ENCODE peak calls at places on chromosomes 13 and 19, in four cellular contexts. One of them, this sample, is unnamed.

GRCh38 chr19:46610851-46611770 is 10.0 kb downstream of the CALM3 start:
- DNase-seq in H1: no peak
- DNase-seq in HepG2: no peak
- DNase-seq in HCT116: no peak
- DNase-seq in this sample: no peak

GRCh38 chr19:34256835-34257558 is 2.6 kb downstream of the GARRE1 start:
- DNase-seq in HepG2: no peak
- DNase-seq in HCT116: no peak
- DNase-seq in H1: no peak
- DNase-seq in this sample: no peak

GRCh38 chr19:49552749-49553148 is 24.9 kb downstream of the RCN3 start:
- DNase-seq in HCT116: no peak
- DNase-seq in HepG2: no peak
- DNase-seq in H1: no peak
- DNase-seq in this sample: no peak

GRCh38 chr19:51702754-51703654 is 9.9 kb downstream of the SPACA6 start:
- DNase-seq in HCT116: no peak
- DNase-seq in HepG2: no peak
- DNase-seq in H1: peak; percentile 56
- DNase-seq in this sample: peak; percentile 53

GRCh38 chr19:43651758-43652545 is 12.3 kb upstream of the CADM4 start:
- DNase-seq in H1: no peak
- DNase-seq in HepG2: peak; percentile 75
- DNase-seq in HCT116: no peak
- DNase-seq in this sample: peak; percentile 81

GRCh38 chr13:24217601-24218281 is 57.2 kb downstream of the SPATA13 start:
- DNase-seq in H1: no peak
- DNase-seq in HCT116: no peak
- DNase-seq in HepG2: peak; percentile 72
- DNase-seq in this sample: no peak

GRCh38 chr19:45976180-45976579 is 2.5 kb upstream of the NOVA2 start:
- DNase-seq in H1: no peak
- DNase-seq in HCT116: no peak
- DNase-seq in HepG2: no peak
- DNase-seq in this sample: peak; percentile 48

GRCh38 chr19:54489766-54490165 is 12.9 kb upstream of the LAIR2 start:
- DNase-seq in HepG2: no peak
- DNase-seq in HCT116: no peak
- DNase-seq in H1: no peak
- DNase-seq in this sample: no peak

GRCh38 chr13:99606322-99607089 is 105.2 kb downstream of the TM9SF2 start:
- DNase-seq in HepG2: peak; percentile 89
- DNase-seq in H1: peak; percentile 68
- DNase-seq in HCT116: peak; percentile 43
- DNase-seq in this sample: peak; percentile 95

GRCh38 chr13:99214232-99214631 is 13.6 kb downstream of the UBAC2 start:
- DNase-seq in HCT116: no peak
- DNase-seq in HepG2: no peak
- DNase-seq in H1: no peak
- DNase-seq in this sample: no peak

GRCh38 chr19:10086032-10086903 is at the start of gene SHFL:
- DNase-seq in HepG2: peak; percentile 40
- DNase-seq in H1: no peak
- DNase-seq in HCT116: no peak
- DNase-seq in this sample: peak; percentile 85

GRCh38 chr19:46542428-46543230 is 47.0 kb upstream of the PNMA8B start:
- DNase-seq in HepG2: peak; percentile 79
- DNase-seq in H1: peak; percentile 69
- DNase-seq in HCT116: peak; percentile 86
- DNase-seq in this sample: peak; percentile 75

GRCh38 chr19:2602391-2603181 is 99.9 kb downstream of the GNG7 start:
- DNase-seq in HepG2: no peak
- DNase-seq in H1: no peak
- DNase-seq in HCT116: no peak
- DNase-seq in this sample: no peak

GRCh38 chr19:48660854-48661731 is 11.7 kb downstream of the NTN5 start:
- DNase-seq in HepG2: peak; percentile 66
- DNase-seq in HCT116: peak; percentile 95
- DNase-seq in H1: no peak
- DNase-seq in this sample: peak; percentile 94

GRCh38 chr13:31629085-31629785 is 110.1 kb upstream of the RXFP2 start:
- DNase-seq in HepG2: no peak
- DNase-seq in HCT116: no peak
- DNase-seq in H1: no peak
- DNase-seq in this sample: no peak

GRCh38 chr19:4583961-4584669 is 24.6 kb upstream of the SEMA6B start:
- DNase-seq in HepG2: peak; percentile 97
- DNase-seq in H1: no peak
- DNase-seq in HCT116: no peak
- DNase-seq in this sample: peak; percentile 63

GRCh38 chr19:55456347-55456746 is 5.1 kb downstream of the ISOC2 start:
- DNase-seq in HCT116: no peak
- DNase-seq in H1: no peak
- DNase-seq in HepG2: no peak
- DNase-seq in this sample: no peak

GRCh38 chr13:30341815-30342570 is 34.6 kb upstream of the KATNAL1 start:
- DNase-seq in H1: no peak
- DNase-seq in HCT116: peak; percentile 44
- DNase-seq in HepG2: no peak
- DNase-seq in this sample: no peak

GRCh38 chr19:18292460-18292809 is 11.0 kb upstream of the JUND start:
- DNase-seq in HepG2: no peak
- DNase-seq in HCT116: no peak
- DNase-seq in H1: no peak
- DNase-seq in this sample: no peak
- TF ChIP-seq FOSL1 in HepG2: no peak
- TF ChIP-seq FOSL1 in HCT116: no peak
- TF ChIP-seq FOSL1 in H1: no peak
- TF ChIP-seq FOSL1 in this sample: no peak

GRCh38 chr19:35446194-35446593 is 1.9 kb upstream of the FFAR2 start:
- DNase-seq in HepG2: no peak
- DNase-seq in HCT116: no peak
- DNase-seq in H1: no peak
- DNase-seq in this sample: no peak
- TF ChIP-seq FOSL1 in HepG2: no peak
- TF ChIP-seq FOSL1 in HCT116: no peak
- TF ChIP-seq FOSL1 in H1: no peak
- TF ChIP-seq FOSL1 in this sample: no peak

GRCh38 chr13:110233682-110234280 is 73.2 kb downstream of the COL4A1 start:
- DNase-seq in HepG2: no peak
- DNase-seq in HCT116: no peak
- DNase-seq in H1: no peak
- DNase-seq in this sample: no peak
- TF ChIP-seq FOSL1 in HepG2: no peak
- TF ChIP-seq FOSL1 in HCT116: no peak
- TF ChIP-seq FOSL1 in H1: no peak
- TF ChIP-seq FOSL1 in this sample: no peak

GRCh38 chr13:34933349-34933748 is 8.7 kb upstream of the NBEA start:
- DNase-seq in HepG2: no peak
- DNase-seq in HCT116: no peak
- DNase-seq in H1: no peak
- DNase-seq in this sample: no peak

GRCh38 chr13:34933786-34934185 is 8.3 kb upstream of the NBEA start:
- DNase-seq in H1: no peak
- DNase-seq in HepG2: no peak
- DNase-seq in HCT116: no peak
- DNase-seq in this sample: no peak

GRCh38 chr13:34926513-34926912 is 15.6 kb upstream of the NBEA start:
- DNase-seq in HepG2: no peak
- DNase-seq in H1: no peak
- DNase-seq in HCT116: no peak
- DNase-seq in this sample: no peak

GRCh38 chr13:34935841-34936240 is 6.2 kb upstream of the NBEA start:
- DNase-seq in HepG2: no peak
- DNase-seq in H1: no peak
- DNase-seq in HCT116: no peak
- DNase-seq in this sample: no peak

GRCh38 chr13:34931572-34931971 is 10.5 kb upstream of the NBEA start:
- DNase-seq in HepG2: peak; percentile 18
- DNase-seq in HCT116: peak; percentile 13
- DNase-seq in H1: no peak
- DNase-seq in this sample: no peak
- TF ChIP-seq FOSL1 in HepG2: no peak
- TF ChIP-seq FOSL1 in HCT116: no peak
- TF ChIP-seq FOSL1 in H1: no peak
- TF ChIP-seq FOSL1 in this sample: no peak

GRCh38 chr13:35159041-35159440 is 217.0 kb downstream of the NBEA start:
- DNase-seq in HCT116: no peak
- DNase-seq in H1: no peak
- DNase-seq in HepG2: no peak
- DNase-seq in this sample: no peak

GRCh38 chr13:35162420-35162819 is 220.3 kb downstream of the NBEA start:
- DNase-seq in H1: no peak
- DNase-seq in HCT116: no peak
- DNase-seq in HepG2: no peak
- DNase-seq in this sample: no peak

GRCh38 chr13:35160921-35161320 is 218.9 kb downstream of the NBEA start:
- DNase-seq in H1: no peak
- DNase-seq in HCT116: no peak
- DNase-seq in HepG2: no peak
- DNase-seq in this sample: no peak

GRCh38 chr13:35157143-35157755 is 215.2 kb downstream of the NBEA start:
- DNase-seq in H1: no peak
- DNase-seq in HepG2: peak; percentile 31
- DNase-seq in HCT116: peak; percentile 38
- DNase-seq in this sample: peak; percentile 34
- TF ChIP-seq FOSL1 in H1: no peak
- TF ChIP-seq FOSL1 in HepG2: no peak
- TF ChIP-seq FOSL1 in HCT116: no peak
- TF ChIP-seq FOSL1 in this sample: no peak

DNA sequence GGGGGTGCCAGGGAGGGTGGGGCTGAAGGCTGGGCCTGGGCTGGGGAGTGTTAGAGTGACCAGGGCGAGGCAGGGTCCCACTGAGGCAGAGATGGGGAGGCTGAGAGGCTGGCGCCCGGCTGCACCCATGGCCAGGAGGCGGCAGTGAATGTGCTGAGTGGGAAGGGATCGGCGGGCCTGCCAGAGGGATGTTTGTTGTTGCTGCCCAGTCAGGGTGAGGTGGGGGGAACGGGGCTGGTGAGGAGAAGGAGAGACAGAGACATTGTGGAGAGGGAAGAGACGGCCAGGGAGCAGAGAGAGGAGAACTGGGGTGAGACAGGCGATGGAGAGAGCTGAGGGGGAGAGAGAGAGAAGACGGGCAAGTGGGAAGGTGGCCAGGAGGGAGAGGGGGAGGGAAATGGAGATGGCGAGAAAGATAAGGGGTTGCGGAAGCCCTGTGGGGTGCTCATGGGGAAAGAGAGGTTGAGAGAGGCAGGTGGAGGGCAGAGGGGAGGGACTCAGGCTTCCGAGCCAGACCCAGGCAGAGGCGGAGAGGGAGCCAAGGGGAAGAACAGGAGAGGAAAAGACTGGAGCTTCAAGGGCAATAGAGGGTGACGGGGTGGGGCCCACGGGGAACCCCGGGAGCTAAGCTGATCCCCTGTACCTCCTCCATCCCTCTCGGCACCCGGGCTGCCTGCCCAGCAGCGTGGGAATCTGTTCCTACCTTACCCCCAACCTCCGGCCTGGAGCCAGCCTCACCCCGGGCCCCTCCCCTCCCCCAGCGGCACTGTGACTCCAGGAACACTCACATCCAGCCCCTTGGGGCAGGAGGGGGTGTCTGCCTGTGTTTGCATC is 690 bp upstream of the B3GNT8 start:
- DNase-seq in H1: no peak
- DNase-seq in HCT116: no peak
- DNase-seq in HepG2: no peak
- DNase-seq in this sample: peak; percentile 72
- TF ChIP-seq FOSL1 in H1: no peak
- TF ChIP-seq FOSL1 in HCT116: no peak
- TF ChIP-seq FOSL1 in HepG2: no peak
- TF ChIP-seq FOSL1 in this sample: no peak

GRCh38 chr19:57759096-57759495 is 10.4 kb upstream of the ZNF586 start:
- DNase-seq in HCT116: no peak
- DNase-seq in HepG2: no peak
- DNase-seq in H1: no peak
- DNase-seq in this sample: no peak

GRCh38 chr19:57755031-57755430 is 8.4 kb downstream of the ZNF776 start:
- DNase-seq in HCT116: no peak
- DNase-seq in H1: no peak
- DNase-seq in HepG2: no peak
- DNase-seq in this sample: no peak

GRCh38 chr19:57757941-57758340 is 11.3 kb downstream of the ZNF776 start:
- DNase-seq in HCT116: no peak
- DNase-seq in HepG2: no peak
- DNase-seq in H1: no peak
- DNase-seq in this sample: no peak

DNA sequence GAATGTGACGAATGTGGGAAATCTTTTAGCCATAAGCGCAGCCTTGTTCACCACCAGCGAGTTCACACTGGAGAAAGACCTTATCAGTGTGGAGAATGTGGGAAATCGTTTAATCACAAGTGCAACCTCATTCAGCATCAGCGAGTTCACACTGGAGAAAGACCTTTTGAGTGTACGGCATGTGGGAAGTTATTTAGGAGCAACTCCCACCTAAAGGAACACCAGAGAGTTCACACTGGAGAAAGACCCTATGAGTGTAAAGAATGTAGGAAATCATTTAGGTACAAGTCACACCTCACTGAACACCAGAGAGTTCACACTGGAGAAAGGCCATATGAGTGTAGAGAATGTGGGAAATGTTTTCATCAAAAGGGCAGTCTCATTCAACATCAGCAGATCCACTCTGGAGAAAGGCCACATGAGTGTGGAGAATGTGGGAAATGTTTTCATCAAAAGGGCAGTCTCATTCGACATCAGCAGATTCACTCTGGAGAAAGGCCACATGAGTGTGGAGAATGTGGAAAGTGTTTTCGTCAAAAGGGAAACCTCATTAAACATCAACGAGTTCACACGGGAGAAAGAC is 7.6 kb downstream of the ZNF776 start:
- DNase-seq in HCT116: no peak
- DNase-seq in HepG2: no peak
- DNase-seq in H1: no peak
- DNase-seq in this sample: no peak
- TF ChIP-seq FOSL1 in HCT116: no peak
- TF ChIP-seq FOSL1 in HepG2: no peak
- TF ChIP-seq FOSL1 in H1: no peak
- TF ChIP-seq FOSL1 in this sample: no peak

This sample was measured in K562.